ENCODE peak calls at places on chromosomes 3 and 15, in eight cellular contexts. One of them, this sample, is unnamed.

GRCh38 chr15:65868546-65869126 is 655 bp upstream of the RAB11A start:
- DNase-seq in AG08395: no peak
- DNase-seq in NCI-H1105: no peak
- DNase-seq in GM13977: no peak
- DNase-seq in central memory CD8-positive, alpha-beta T cell: no peak
- DNase-seq in skeletal muscle cell: no peak
- DNase-seq in effector CD4-positive, alpha-beta T cell: no peak
- DNase-seq in activated T-cell treated with anti-CD3 and anti-CD28 coated beads for 24 hours: no peak
- DNase-seq in this sample: no peak

GRCh38 chr3:170307998-170308398 is 49.5 kb upstream of the SKIL start:
- DNase-seq in AG08395: no peak
- DNase-seq in NCI-H1105: no peak
- DNase-seq in GM13977: no peak
- DNase-seq in central memory CD8-positive, alpha-beta T cell: no peak
- DNase-seq in skeletal muscle cell: no peak
- DNase-seq in effector CD4-positive, alpha-beta T cell: no peak
- DNase-seq in activated T-cell treated with anti-CD3 and anti-CD28 coated beads for 24 hours: no peak
- DNase-seq in this sample: peak

GRCh38 chr3:31438742-31439141 is 94.0 kb upstream of the STT3B start:
- DNase-seq in AG08395: no peak
- DNase-seq in NCI-H1105: no peak
- DNase-seq in GM13977: no peak
- DNase-seq in central memory CD8-positive, alpha-beta T cell: no peak
- DNase-seq in skeletal muscle cell: no peak
- DNase-seq in effector CD4-positive, alpha-beta T cell: no peak
- DNase-seq in activated T-cell treated with anti-CD3 and anti-CD28 coated beads for 24 hours: no peak
- DNase-seq in this sample: no peak

GRCh38 chr3:47646362-47646761 is 67.7 kb upstream of the CSPG5 start:
- DNase-seq in AG08395: peak
- DNase-seq in NCI-H1105: no peak
- DNase-seq in GM13977: no peak
- DNase-seq in central memory CD8-positive, alpha-beta T cell: no peak
- DNase-seq in skeletal muscle cell: peak
- DNase-seq in effector CD4-positive, alpha-beta T cell: no peak
- DNase-seq in activated T-cell treated with anti-CD3 and anti-CD28 coated beads for 24 hours: no peak
- DNase-seq in this sample: no peak

GRCh38 chr3:48927928-48928327 is 9.3 kb downstream of the ARIH2 start:
- DNase-seq in AG08395: no peak
- DNase-seq in NCI-H1105: no peak
- DNase-seq in GM13977: no peak
- DNase-seq in central memory CD8-positive, alpha-beta T cell: no peak
- DNase-seq in skeletal muscle cell: no peak
- DNase-seq in effector CD4-positive, alpha-beta T cell: no peak
- DNase-seq in activated T-cell treated with anti-CD3 and anti-CD28 coated beads for 24 hours: no peak
- DNase-seq in this sample: no peak

GRCh38 chr3:170726976-170727661 is 141.2 kb upstream of the SLC7A14 start:
- DNase-seq in AG08395: peak
- DNase-seq in NCI-H1105: no peak
- DNase-seq in GM13977: no peak
- DNase-seq in central memory CD8-positive, alpha-beta T cell: no peak
- DNase-seq in skeletal muscle cell: peak
- DNase-seq in effector CD4-positive, alpha-beta T cell: no peak
- DNase-seq in activated T-cell treated with anti-CD3 and anti-CD28 coated beads for 24 hours: no peak
- DNase-seq in this sample: no peak

GRCh38 chr3:140167600-140168281 is 232.8 kb downstream of the CLSTN2 start:
- DNase-seq in AG08395: no peak
- DNase-seq in NCI-H1105: no peak
- DNase-seq in GM13977: no peak
- DNase-seq in central memory CD8-positive, alpha-beta T cell: no peak
- DNase-seq in skeletal muscle cell: no peak
- DNase-seq in effector CD4-positive, alpha-beta T cell: no peak
- DNase-seq in activated T-cell treated with anti-CD3 and anti-CD28 coated beads for 24 hours: no peak
- DNase-seq in this sample: no peak

GRCh38 chr15:91926871-91927270 is 73.4 kb downstream of the SLCO3A1 start:
- DNase-seq in AG08395: peak
- DNase-seq in NCI-H1105: no peak
- DNase-seq in GM13977: no peak
- DNase-seq in central memory CD8-positive, alpha-beta T cell: no peak
- DNase-seq in skeletal muscle cell: peak
- DNase-seq in effector CD4-positive, alpha-beta T cell: no peak
- DNase-seq in activated T-cell treated with anti-CD3 and anti-CD28 coated beads for 24 hours: no peak
- DNase-seq in this sample: no peak

GRCh38 chr15:99414755-99415731 is 150.7 kb upstream of the MEF2A start:
- DNase-seq in AG08395: no peak
- DNase-seq in NCI-H1105: no peak
- DNase-seq in GM13977: no peak
- DNase-seq in central memory CD8-positive, alpha-beta T cell: no peak
- DNase-seq in skeletal muscle cell: no peak
- DNase-seq in effector CD4-positive, alpha-beta T cell: no peak
- DNase-seq in activated T-cell treated with anti-CD3 and anti-CD28 coated beads for 24 hours: no peak
- DNase-seq in this sample: no peak

GRCh38 chr3:12044860-12045259 is 40.7 kb downstream of the SYN2 start:
- DNase-seq in AG08395: no peak
- DNase-seq in NCI-H1105: no peak
- DNase-seq in GM13977: no peak
- DNase-seq in central memory CD8-positive, alpha-beta T cell: no peak
- DNase-seq in skeletal muscle cell: no peak
- DNase-seq in effector CD4-positive, alpha-beta T cell: no peak
- DNase-seq in activated T-cell treated with anti-CD3 and anti-CD28 coated beads for 24 hours: no peak
- DNase-seq in this sample: no peak

GRCh38 chr3:25007974-25008658 is 419.9 kb upstream of the RARB start:
- DNase-seq in AG08395: no peak
- DNase-seq in NCI-H1105: no peak
- DNase-seq in GM13977: no peak
- DNase-seq in central memory CD8-positive, alpha-beta T cell: no peak
- DNase-seq in skeletal muscle cell: no peak
- DNase-seq in effector CD4-positive, alpha-beta T cell: no peak
- DNase-seq in activated T-cell treated with anti-CD3 and anti-CD28 coated beads for 24 hours: no peak
- DNase-seq in this sample: no peak

GRCh38 chr3:186772886-186773417 is 10.4 kb upstream of the EIF4A2 start:
- DNase-seq in AG08395: peak
- DNase-seq in NCI-H1105: no peak
- DNase-seq in GM13977: peak
- DNase-seq in central memory CD8-positive, alpha-beta T cell: peak
- DNase-seq in skeletal muscle cell: no peak
- DNase-seq in effector CD4-positive, alpha-beta T cell: peak
- DNase-seq in activated T-cell treated with anti-CD3 and anti-CD28 coated beads for 24 hours: peak
- DNase-seq in this sample: no peak

GRCh38 chr3:136994772-136995516 is 37.2 kb downstream of the IL20RB start:
- DNase-seq in AG08395: peak
- DNase-seq in NCI-H1105: peak
- DNase-seq in GM13977: no peak
- DNase-seq in central memory CD8-positive, alpha-beta T cell: no peak
- DNase-seq in skeletal muscle cell: peak
- DNase-seq in effector CD4-positive, alpha-beta T cell: no peak
- DNase-seq in activated T-cell treated with anti-CD3 and anti-CD28 coated beads for 24 hours: no peak
- DNase-seq in this sample: no peak

GRCh38 chr3:15630646-15631350 is 29.3 kb downstream of the BTD start:
- DNase-seq in AG08395: peak
- DNase-seq in NCI-H1105: no peak
- DNase-seq in GM13977: peak
- DNase-seq in central memory CD8-positive, alpha-beta T cell: no peak
- DNase-seq in skeletal muscle cell: peak
- DNase-seq in effector CD4-positive, alpha-beta T cell: no peak
- DNase-seq in activated T-cell treated with anti-CD3 and anti-CD28 coated beads for 24 hours: no peak
- DNase-seq in this sample: no peak

GRCh38 chr3:182465301-182466185 is 327.8 kb upstream of the ATP11B start:
- DNase-seq in AG08395: no peak
- DNase-seq in NCI-H1105: no peak
- DNase-seq in GM13977: no peak
- DNase-seq in central memory CD8-positive, alpha-beta T cell: no peak
- DNase-seq in skeletal muscle cell: no peak
- DNase-seq in effector CD4-positive, alpha-beta T cell: no peak
- DNase-seq in activated T-cell treated with anti-CD3 and anti-CD28 coated beads for 24 hours: no peak
- DNase-seq in this sample: no peak

GRCh38 chr3:106534206-106534605 is 665.4 kb upstream of the CBLB start:
- DNase-seq in AG08395: no peak
- DNase-seq in NCI-H1105: no peak
- DNase-seq in GM13977: no peak
- DNase-seq in central memory CD8-positive, alpha-beta T cell: no peak
- DNase-seq in skeletal muscle cell: no peak
- DNase-seq in effector CD4-positive, alpha-beta T cell: peak
- DNase-seq in activated T-cell treated with anti-CD3 and anti-CD28 coated beads for 24 hours: peak
- DNase-seq in this sample: no peak

GRCh38 chr3:189232790-189233189 is 61.0 kb downstream of the TPRG1 start:
- DNase-seq in AG08395: no peak
- DNase-seq in NCI-H1105: no peak
- DNase-seq in GM13977: no peak
- DNase-seq in central memory CD8-positive, alpha-beta T cell: no peak
- DNase-seq in skeletal muscle cell: no peak
- DNase-seq in effector CD4-positive, alpha-beta T cell: no peak
- DNase-seq in activated T-cell treated with anti-CD3 and anti-CD28 coated beads for 24 hours: no peak
- DNase-seq in this sample: no peak

GRCh38 chr3:106457278-106458210 is 588.7 kb upstream of the CBLB start:
- DNase-seq in AG08395: peak
- DNase-seq in NCI-H1105: no peak
- DNase-seq in GM13977: peak
- DNase-seq in central memory CD8-positive, alpha-beta T cell: no peak
- DNase-seq in skeletal muscle cell: peak
- DNase-seq in effector CD4-positive, alpha-beta T cell: no peak
- DNase-seq in activated T-cell treated with anti-CD3 and anti-CD28 coated beads for 24 hours: peak
- DNase-seq in this sample: no peak

GRCh38 chr3:43784640-43785011 is 93.9 kb downstream of the ABHD5 start:
- DNase-seq in AG08395: no peak
- DNase-seq in NCI-H1105: no peak
- DNase-seq in GM13977: no peak
- DNase-seq in central memory CD8-positive, alpha-beta T cell: no peak
- DNase-seq in skeletal muscle cell: no peak
- DNase-seq in effector CD4-positive, alpha-beta T cell: no peak
- DNase-seq in activated T-cell treated with anti-CD3 and anti-CD28 coated beads for 24 hours: no peak
- DNase-seq in this sample: no peak

GRCh38 chr3:188749830-188750229 is 421.9 kb upstream of the TPRG1 start:
- DNase-seq in AG08395: no peak
- DNase-seq in NCI-H1105: no peak
- DNase-seq in GM13977: no peak
- DNase-seq in central memory CD8-positive, alpha-beta T cell: no peak
- DNase-seq in skeletal muscle cell: no peak
- DNase-seq in effector CD4-positive, alpha-beta T cell: no peak
- DNase-seq in activated T-cell treated with anti-CD3 and anti-CD28 coated beads for 24 hours: no peak
- DNase-seq in this sample: no peak

GRCh38 chr3:133469140-133469731 is 69.4 kb downstream of the BFSP2 start:
- DNase-seq in AG08395: no peak
- DNase-seq in NCI-H1105: no peak
- DNase-seq in GM13977: no peak
- DNase-seq in central memory CD8-positive, alpha-beta T cell: no peak
- DNase-seq in skeletal muscle cell: no peak
- DNase-seq in effector CD4-positive, alpha-beta T cell: no peak
- DNase-seq in activated T-cell treated with anti-CD3 and anti-CD28 coated beads for 24 hours: no peak
- DNase-seq in this sample: no peak